ENCODE peak calls at places on chromosome 22, in five cellular contexts. One of them, this sample, is unnamed.

GRCh38 chr22:26672060-26672471 is 14.7 kb downstream of the MIAT start:
- DNase-seq in RWPE1: no peak
- DNase-seq in NCI-H1092: no peak
- DNase-seq in stimulated activated CD4-positive, alpha-beta T cell treated with anti-CD3 and anti-CD28 coated beads, Interleukin-12 subunit alpha, Interleukin-12 subunit beta, amount 100 ng/mL, for 4 hours: peak
- DNase-seq in activated T-cell treated with anti-CD3 and anti-CD28 coated beads for 48 hours: no peak
- DNase-seq in this sample: no peak

GRCh38 chr22:25714070-25714469 is 27.9 kb upstream of the MYO18B start:
- DNase-seq in RWPE1: no peak
- DNase-seq in NCI-H1092: no peak
- DNase-seq in stimulated activated CD4-positive, alpha-beta T cell treated with anti-CD3 and anti-CD28 coated beads, Interleukin-12 subunit alpha, Interleukin-12 subunit beta, amount 100 ng/mL, for 4 hours: no peak
- DNase-seq in activated T-cell treated with anti-CD3 and anti-CD28 coated beads for 48 hours: no peak
- DNase-seq in this sample: no peak

GRCh38 chr22:48376428-48376827 is 1451.2 kb downstream of the BRD1 start:
- DNase-seq in RWPE1: no peak
- DNase-seq in NCI-H1092: no peak
- DNase-seq in stimulated activated CD4-positive, alpha-beta T cell treated with anti-CD3 and anti-CD28 coated beads, Interleukin-12 subunit alpha, Interleukin-12 subunit beta, amount 100 ng/mL, for 4 hours: no peak
- DNase-seq in activated T-cell treated with anti-CD3 and anti-CD28 coated beads for 48 hours: no peak
- DNase-seq in this sample: no peak

GRCh38 chr22:23113067-23113846 is 28.5 kb downstream of the RSPH14 start:
- DNase-seq in RWPE1: no peak
- DNase-seq in NCI-H1092: peak
- DNase-seq in stimulated activated CD4-positive, alpha-beta T cell treated with anti-CD3 and anti-CD28 coated beads, Interleukin-12 subunit alpha, Interleukin-12 subunit beta, amount 100 ng/mL, for 4 hours: no peak
- DNase-seq in activated T-cell treated with anti-CD3 and anti-CD28 coated beads for 48 hours: no peak
- DNase-seq in this sample: no peak

GRCh38 chr22:31085928-31086327 is 4.8 kb downstream of the SMTN start:
- DNase-seq in RWPE1: no peak
- DNase-seq in NCI-H1092: no peak
- DNase-seq in stimulated activated CD4-positive, alpha-beta T cell treated with anti-CD3 and anti-CD28 coated beads, Interleukin-12 subunit alpha, Interleukin-12 subunit beta, amount 100 ng/mL, for 4 hours: no peak
- DNase-seq in activated T-cell treated with anti-CD3 and anti-CD28 coated beads for 48 hours: no peak
- DNase-seq in this sample: no peak

GRCh38 chr22:38032681-38033521 is 24.3 kb upstream of the PICK1 start:
- DNase-seq in RWPE1: no peak
- DNase-seq in NCI-H1092: no peak
- DNase-seq in stimulated activated CD4-positive, alpha-beta T cell treated with anti-CD3 and anti-CD28 coated beads, Interleukin-12 subunit alpha, Interleukin-12 subunit beta, amount 100 ng/mL, for 4 hours: no peak
- DNase-seq in activated T-cell treated with anti-CD3 and anti-CD28 coated beads for 48 hours: no peak
- DNase-seq in this sample: no peak

GRCh38 chr22:44360686-44361381 is 48.1 kb upstream of the SHISAL1 start:
- DNase-seq in RWPE1: peak
- DNase-seq in NCI-H1092: no peak
- DNase-seq in stimulated activated CD4-positive, alpha-beta T cell treated with anti-CD3 and anti-CD28 coated beads, Interleukin-12 subunit alpha, Interleukin-12 subunit beta, amount 100 ng/mL, for 4 hours: no peak
- DNase-seq in activated T-cell treated with anti-CD3 and anti-CD28 coated beads for 48 hours: no peak
- DNase-seq in this sample: peak

GRCh38 chr22:44931077-44931540 is 78.7 kb downstream of the PHF21B start:
- DNase-seq in RWPE1: no peak
- DNase-seq in NCI-H1092: no peak
- DNase-seq in stimulated activated CD4-positive, alpha-beta T cell treated with anti-CD3 and anti-CD28 coated beads, Interleukin-12 subunit alpha, Interleukin-12 subunit beta, amount 100 ng/mL, for 4 hours: no peak
- DNase-seq in activated T-cell treated with anti-CD3 and anti-CD28 coated beads for 48 hours: no peak
- DNase-seq in this sample: no peak

GRCh38 chr22:21568207-21569075 is 927 bp downstream of the UBE2L3 start:
- DNase-seq in RWPE1: no peak
- DNase-seq in NCI-H1092: peak
- DNase-seq in stimulated activated CD4-positive, alpha-beta T cell treated with anti-CD3 and anti-CD28 coated beads, Interleukin-12 subunit alpha, Interleukin-12 subunit beta, amount 100 ng/mL, for 4 hours: peak
- DNase-seq in activated T-cell treated with anti-CD3 and anti-CD28 coated beads for 48 hours: no peak
- DNase-seq in this sample: no peak

GRCh38 chr22:20124083-20124787 is 7.2 kb upstream of the TRMT2A start:
- DNase-seq in RWPE1: no peak
- DNase-seq in NCI-H1092: no peak
- DNase-seq in stimulated activated CD4-positive, alpha-beta T cell treated with anti-CD3 and anti-CD28 coated beads, Interleukin-12 subunit alpha, Interleukin-12 subunit beta, amount 100 ng/mL, for 4 hours: no peak
- DNase-seq in activated T-cell treated with anti-CD3 and anti-CD28 coated beads for 48 hours: no peak
- DNase-seq in this sample: no peak